ENCODE peak calls at places on chromosomes 3 and 15, in four cellular contexts. One of them, this sample, is unnamed.
A peak's percentile ranks its signal among the peaks of the same experiment; 100 is the strongest.

GRCh38 chr15:73051402-73051810 is 857 bp upstream of the NEO1 start:
- DNase-seq in HepG2: no peak
- DNase-seq in K562: no peak
- DNase-seq in H1: no peak
- DNase-seq in this sample: no peak

GRCh38 chr15:98734472-98735284 is 86.3 kb downstream of the IGF1R start:
- DNase-seq in K562: no peak
- DNase-seq in H1: no peak
- DNase-seq in HepG2: peak; percentile 88
- DNase-seq in this sample: no peak

GRCh38 chr3:129442947-129443346 is 2.9 kb downstream of the IFT122 start:
- DNase-seq in H1: no peak
- DNase-seq in HepG2: no peak
- DNase-seq in K562: no peak
- DNase-seq in this sample: no peak

GRCh38 chr15:29346998-29347397 is 77.4 kb upstream of the NSMCE3 start:
- DNase-seq in K562: no peak
- DNase-seq in HepG2: no peak
- DNase-seq in H1: no peak
- DNase-seq in this sample: no peak

GRCh38 chr3:152219769-152220255 is 48.9 kb upstream of the MBNL1 start:
- DNase-seq in H1: no peak
- DNase-seq in HepG2: no peak
- DNase-seq in K562: no peak
- DNase-seq in this sample: no peak

GRCh38 chr3:62371032-62371734 is 2.2 kb downstream of the FEZF2 start:
- DNase-seq in H1: peak; percentile 70
- DNase-seq in HepG2: no peak
- DNase-seq in K562: no peak
- DNase-seq in this sample: no peak

GRCh38 chr3:124057453-124057852 is 65.5 kb upstream of the ROPN1 start:
- DNase-seq in H1: no peak
- DNase-seq in K562: no peak
- DNase-seq in HepG2: no peak
- DNase-seq in this sample: no peak

GRCh38 chr3:159210336-159210735 is 408.5 kb downstream of the MFSD1 start:
- DNase-seq in K562: no peak
- DNase-seq in H1: no peak
- DNase-seq in HepG2: no peak
- DNase-seq in this sample: no peak

GRCh38 chr3:111373861-111374260 is 168.1 kb upstream of the CD96 start:
- DNase-seq in K562: no peak
- DNase-seq in H1: no peak
- DNase-seq in HepG2: no peak
- DNase-seq in this sample: no peak

GRCh38 chr15:50774450-50774849 is 8.9 kb upstream of the SPPL2A start:
- DNase-seq in HepG2: no peak
- DNase-seq in K562: no peak
- DNase-seq in H1: no peak
- DNase-seq in this sample: no peak

GRCh38 chr15:85318048-85318731 is 62.2 kb upstream of the AKAP13 start:
- DNase-seq in K562: no peak
- DNase-seq in H1: peak; percentile 13
- DNase-seq in HepG2: no peak
- DNase-seq in this sample: peak; percentile 83

GRCh38 chr3:186109897-186110803 is 1.3 kb upstream of the ETV5 start:
- DNase-seq in H1: peak; percentile 58
- DNase-seq in HepG2: no peak
- DNase-seq in K562: peak; percentile 55
- DNase-seq in this sample: no peak

GRCh38 chr15:97126556-97127233 is 796.2 kb downstream of the NR2F2 start:
- DNase-seq in HepG2: no peak
- DNase-seq in K562: no peak
- DNase-seq in H1: no peak
- DNase-seq in this sample: no peak

GRCh38 chr3:68049781-68050180 is 395.4 kb upstream of the SUCLG2 start:
- DNase-seq in K562: no peak
- DNase-seq in HepG2: no peak
- DNase-seq in H1: no peak
- DNase-seq in this sample: no peak

GRCh38 chr15:90400005-90400758 is 12.1 kb downstream of the IQGAP1 start:
- DNase-seq in H1: no peak
- DNase-seq in HepG2: peak; percentile 28
- DNase-seq in K562: no peak
- DNase-seq in this sample: no peak

GRCh38 chr15:99307735-99308134 is 56.5 kb downstream of the LRRC28 start:
- DNase-seq in H1: no peak
- DNase-seq in HepG2: no peak
- DNase-seq in K562: no peak
- DNase-seq in this sample: no peak

GRCh38 chr3:51354172-51354571 is 30.9 kb upstream of the MANF start:
- DNase-seq in HepG2: no peak
- DNase-seq in H1: no peak
- DNase-seq in K562: no peak
- DNase-seq in this sample: no peak

GRCh38 chr3:150303776-150304175 is 104.3 kb upstream of the TSC22D2 start:
- DNase-seq in HepG2: peak; percentile 20
- DNase-seq in K562: peak; percentile 22
- DNase-seq in H1: no peak
- DNase-seq in this sample: peak; percentile 4

GRCh38 chr3:171257251-171258179 is 202.7 kb downstream of the TNIK start:
- DNase-seq in H1: no peak
- DNase-seq in K562: no peak
- DNase-seq in HepG2: no peak
- DNase-seq in this sample: peak; percentile 76

GRCh38 chr3:98650966-98651765 is 57.8 kb upstream of the CPOX start:
- DNase-seq in HepG2: no peak
- DNase-seq in H1: no peak
- DNase-seq in K562: no peak
- DNase-seq in this sample: no peak

GRCh38 chr3:144921710-144922109 is 950.1 kb downstream of the DIPK2A start:
- DNase-seq in K562: no peak
- DNase-seq in HepG2: no peak
- DNase-seq in H1: no peak
- DNase-seq in this sample: no peak

GRCh38 chr3:32280262-32280910 is 41.9 kb downstream of the CMTM8 start:
- DNase-seq in K562: no peak
- DNase-seq in HepG2: no peak
- DNase-seq in H1: no peak
- DNase-seq in this sample: no peak

GRCh38 chr3:192481638-192482037 is 245.7 kb downstream of the FGF12 start:
- DNase-seq in H1: no peak
- DNase-seq in K562: no peak
- DNase-seq in HepG2: no peak
- DNase-seq in this sample: no peak

GRCh38 chr3:55416381-55416821 is 70.7 kb downstream of the WNT5A start:
- DNase-seq in H1: no peak
- DNase-seq in HepG2: no peak
- DNase-seq in K562: no peak
- DNase-seq in this sample: no peak

GRCh38 chr15:40217166-40217785 is 21.6 kb upstream of the PAK6 start:
- DNase-seq in H1: no peak
- DNase-seq in K562: peak; percentile 64
- DNase-seq in HepG2: peak; percentile 69
- DNase-seq in this sample: peak; percentile 26

GRCh38 chr3:97932387-97932801 is 39.8 kb downstream of the RIOX2 start:
- DNase-seq in HepG2: no peak
- DNase-seq in K562: peak; percentile 72
- DNase-seq in H1: no peak
- DNase-seq in this sample: no peak

GRCh38 chr3:16909802-16910201 is 25.0 kb downstream of the PLCL2 start:
- DNase-seq in K562: no peak
- DNase-seq in HepG2: no peak
- DNase-seq in H1: no peak
- DNase-seq in this sample: no peak

GRCh38 chr3:16913264-16913580 is 28.5 kb downstream of the PLCL2 start:
- DNase-seq in H1: no peak
- DNase-seq in K562: no peak
- DNase-seq in HepG2: no peak
- DNase-seq in this sample: no peak

GRCh38 chr3:16908878-16909277 is 24.1 kb downstream of the PLCL2 start:
- DNase-seq in H1: no peak
- DNase-seq in HepG2: no peak
- DNase-seq in K562: no peak
- DNase-seq in this sample: no peak

GRCh38 chr3:16910207-16910606 is 25.5 kb downstream of the PLCL2 start:
- DNase-seq in K562: no peak
- DNase-seq in HepG2: no peak
- DNase-seq in H1: no peak
- DNase-seq in this sample: no peak

GRCh38 chr3:16912400-16913263 is 27.9 kb downstream of the PLCL2 start:
- DNase-seq in H1: no peak
- DNase-seq in K562: no peak
- DNase-seq in HepG2: no peak
- DNase-seq in this sample: peak; percentile 90
- TF ChIP-seq ATF2 in H1: no peak
- TF ChIP-seq ATF2 in K562: no peak
- TF ChIP-seq ATF2 in HepG2: no peak
- TF ChIP-seq ATF2 in this sample: peak; percentile 96

GRCh38 chr15:80931721-80932609 is 57.7 kb downstream of the MESD start:
- DNase-seq in HepG2: no peak
- DNase-seq in K562: no peak
- DNase-seq in H1: no peak
- DNase-seq in this sample: no peak

GRCh38 chr15:80929689-80930088 is 59.9 kb downstream of the MESD start:
- DNase-seq in H1: no peak
- DNase-seq in HepG2: no peak
- DNase-seq in K562: peak; percentile 48
- DNase-seq in this sample: no peak

GRCh38 chr15:80932989-80933388 is 56.6 kb downstream of the MESD start:
- DNase-seq in HepG2: no peak
- DNase-seq in K562: no peak
- DNase-seq in H1: no peak
- DNase-seq in this sample: no peak

GRCh38 chr15:80929225-80929624 is 60.4 kb downstream of the MESD start:
- DNase-seq in K562: no peak
- DNase-seq in H1: no peak
- DNase-seq in HepG2: no peak
- DNase-seq in this sample: no peak

GRCh38 chr15:80931191-80931590 is 58.4 kb downstream of the MESD start:
- DNase-seq in HepG2: no peak
- DNase-seq in H1: no peak
- DNase-seq in K562: no peak
- DNase-seq in this sample: no peak
- H3K4me1 ChIP-seq in HepG2: no peaks in the 10 kb centered on the region
- H3K4me1 ChIP-seq in H1: no peaks in the 10 kb centered on the region
- H3K4me1 ChIP-seq in K562: peaks cover 13% of the 10 kb centered on the region
- H3K4me1 ChIP-seq in this sample: no peaks in the 10 kb centered on the region

GRCh38 chr15:101088311-101088710 is 163.5 kb downstream of the CHSY1 start:
- DNase-seq in HepG2: no peak
- DNase-seq in H1: no peak
- DNase-seq in K562: no peak
- DNase-seq in this sample: no peak

GRCh38 chr15:101087172-101087769 is 164.6 kb downstream of the CHSY1 start:
- DNase-seq in H1: no peak
- DNase-seq in HepG2: no peak
- DNase-seq in K562: no peak
- DNase-seq in this sample: no peak

GRCh38 chr15:101090460-101090853 is 161.4 kb downstream of the CHSY1 start:
- DNase-seq in H1: no peak
- DNase-seq in K562: no peak
- DNase-seq in HepG2: no peak
- DNase-seq in this sample: no peak

GRCh38 chr15:101089579-101090459 is 162.0 kb downstream of the CHSY1 start:
- DNase-seq in HepG2: no peak
- DNase-seq in H1: no peak
- DNase-seq in K562: no peak
- DNase-seq in this sample: no peak

DNA sequence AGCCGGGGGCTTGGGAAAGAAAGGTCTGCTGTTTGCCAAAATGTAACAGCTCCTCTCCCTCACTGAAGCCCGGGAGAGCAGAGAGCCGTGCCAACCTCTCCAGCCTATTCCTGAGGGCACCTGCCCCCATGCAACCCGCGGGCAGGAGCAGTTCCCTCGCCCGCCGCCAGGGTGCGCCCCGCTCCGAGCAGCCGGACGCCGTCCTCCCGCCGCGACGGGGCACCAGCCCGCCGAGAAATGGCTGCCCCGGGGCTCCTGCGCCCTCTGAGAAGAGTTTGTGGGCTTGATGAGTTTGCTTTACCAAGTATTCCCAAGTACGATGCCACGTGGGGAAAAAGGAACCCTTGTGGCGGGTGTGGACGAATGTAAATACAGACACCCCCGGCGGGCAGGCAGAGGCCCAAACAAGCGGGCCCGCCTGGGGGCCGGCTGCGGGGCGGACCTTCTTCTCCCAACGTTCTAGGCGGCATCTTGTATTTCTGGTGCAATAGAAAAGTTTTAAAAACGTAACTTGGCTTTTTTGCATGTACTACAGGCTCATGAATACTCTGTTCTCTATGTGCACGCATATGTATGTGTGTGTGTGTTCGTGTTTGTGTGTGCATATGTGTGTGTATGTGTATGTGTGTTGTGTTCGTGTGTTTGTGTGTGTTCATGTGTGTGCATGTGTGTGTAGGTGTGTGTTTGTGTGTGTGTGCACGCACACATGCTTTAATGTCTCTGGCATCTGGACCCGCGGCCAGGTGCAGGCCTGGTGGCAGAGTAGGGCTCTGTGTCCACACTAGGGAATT is 162.9 kb downstream of the CHSY1 start:
- DNase-seq in K562: peak; percentile 71
- DNase-seq in H1: peak; percentile 98
- DNase-seq in HepG2: peak; percentile 35
- DNase-seq in this sample: no peak
- TF ChIP-seq ATF2 in K562: no peak
- TF ChIP-seq ATF2 in H1: no peak
- TF ChIP-seq ATF2 in HepG2: no peak
- TF ChIP-seq ATF2 in this sample: no peak

GRCh38 chr3:30232546-30232945 is 373.9 kb upstream of the TGFBR2 start:
- DNase-seq in K562: no peak
- DNase-seq in H1: no peak
- DNase-seq in HepG2: no peak
- DNase-seq in this sample: no peak
- H3K4me1 ChIP-seq in K562: no peaks in the 10 kb centered on the region
- H3K4me1 ChIP-seq in H1: no peaks in the 10 kb centered on the region
- H3K4me1 ChIP-seq in HepG2: peaks cover 43% of the 10 kb centered on the region
- H3K4me1 ChIP-seq in this sample: no peaks in the 10 kb centered on the region